ENCODE peak calls at places on chromosomes 6 and 20, in five cellular contexts. One of them, this sample, is unnamed.
A peak's percentile ranks its signal among the peaks of the same experiment; 100 is the strongest.

GRCh38 chr6:122144229-122144628 is 255.2 kb upstream of the HSF2 start:
- DNase-seq in DMS 273 treated with DMSO at 0.1 percent for 48 hours: no peak
- DNase-seq in body of pancreas: no peak
- DNase-seq in ELR: no peak
- DNase-seq in T-helper 9 cell: no peak
- DNase-seq in this sample: no peak

GRCh38 chr20:47438464-47439381 is 63.0 kb upstream of the NCOA3 start:
- DNase-seq in DMS 273 treated with DMSO at 0.1 percent for 48 hours: no peak
- DNase-seq in body of pancreas: no peak
- DNase-seq in ELR: no peak
- DNase-seq in T-helper 9 cell: no peak
- DNase-seq in this sample: peak; percentile 25

GRCh38 chr6:32442243-32442667 is 2.6 kb downstream of the HLA-DRA start:
- DNase-seq in DMS 273 treated with DMSO at 0.1 percent for 48 hours: no peak
- DNase-seq in body of pancreas: no peak
- DNase-seq in ELR: no peak
- DNase-seq in T-helper 9 cell: no peak
- DNase-seq in this sample: no peak

GRCh38 chr6:81939774-81940165 is 187.3 kb upstream of the TENT5A start:
- DNase-seq in DMS 273 treated with DMSO at 0.1 percent for 48 hours: no peak
- DNase-seq in body of pancreas: no peak
- DNase-seq in ELR: no peak
- DNase-seq in T-helper 9 cell: no peak
- DNase-seq in this sample: no peak

GRCh38 chr6:53299331-53299835 is 49.4 kb downstream of the ELOVL5 start:
- DNase-seq in DMS 273 treated with DMSO at 0.1 percent for 48 hours: peak; percentile 67
- DNase-seq in body of pancreas: no peak
- DNase-seq in ELR: no peak
- DNase-seq in T-helper 9 cell: no peak
- DNase-seq in this sample: no peak

GRCh38 chr6:14910692-14911547 is 334.9 kb upstream of the JARID2 start:
- DNase-seq in DMS 273 treated with DMSO at 0.1 percent for 48 hours: no peak
- DNase-seq in body of pancreas: peak; percentile 72
- DNase-seq in ELR: peak; percentile 23
- DNase-seq in T-helper 9 cell: no peak
- DNase-seq in this sample: no peak

GRCh38 chr6:116238083-116238482 is 15.8 kb downstream of the TSPYL4 start:
- DNase-seq in DMS 273 treated with DMSO at 0.1 percent for 48 hours: no peak
- DNase-seq in body of pancreas: no peak
- DNase-seq in ELR: no peak
- DNase-seq in T-helper 9 cell: no peak
- DNase-seq in this sample: no peak

GRCh38 chr20:8744228-8744844 is 324.6 kb upstream of the PLCB4 start:
- DNase-seq in DMS 273 treated with DMSO at 0.1 percent for 48 hours: no peak
- DNase-seq in body of pancreas: no peak
- DNase-seq in ELR: peak; percentile 11
- DNase-seq in T-helper 9 cell: no peak
- DNase-seq in this sample: no peak

GRCh38 chr6:37990762-37991525 is 171.4 kb downstream of the ZFAND3 start:
- DNase-seq in DMS 273 treated with DMSO at 0.1 percent for 48 hours: no peak
- DNase-seq in body of pancreas: no peak
- DNase-seq in ELR: peak; percentile 91
- DNase-seq in T-helper 9 cell: no peak
- DNase-seq in this sample: no peak

GRCh38 chr6:104623052-104623690 is 236.5 kb downstream of the HACE1 start:
- DNase-seq in DMS 273 treated with DMSO at 0.1 percent for 48 hours: no peak
- DNase-seq in body of pancreas: no peak
- DNase-seq in ELR: peak; percentile 74
- DNase-seq in T-helper 9 cell: no peak
- DNase-seq in this sample: no peak

GRCh38 chr6:89966913-89967312 is 72.6 kb downstream of the GJA10 start:
- DNase-seq in DMS 273 treated with DMSO at 0.1 percent for 48 hours: no peak
- DNase-seq in body of pancreas: no peak
- DNase-seq in ELR: no peak
- DNase-seq in T-helper 9 cell: no peak
- DNase-seq in this sample: no peak

GRCh38 chr6:403659-404655 is 12.4 kb downstream of the IRF4 start:
- DNase-seq in DMS 273 treated with DMSO at 0.1 percent for 48 hours: no peak
- DNase-seq in body of pancreas: no peak
- DNase-seq in ELR: no peak
- DNase-seq in T-helper 9 cell: no peak
- DNase-seq in this sample: no peak